ENCODE peak calls at places on chromosomes 2 and 18, in four cellular contexts. B is neural progenitor cell, H is esophagus squamous epithelium, D is MM.1S. C is an unnamed sample. For H3K4me1 and H3K27me3, the result is how much of the 10 kb centered on the place peaks cover.

GRCh38 chr2:101401906-101402305 is 14.6 kb upstream of the CREG2 start:
- DNase-seq in B (no peak), D (no peak), H (no peak), C (no peak)

GRCh38 chr2:188949046-188949818 is 24.9 kb upstream of the COL3A1 start:
- DNase-seq in D (no peak), B (no peak), H (no peak), C (no peak)

GRCh38 chr18:13019301-13019700 is 28.1 kb downstream of the CEP192 start:
- DNase-seq in B (no peak), H (no peak), D (no peak), C (no peak)

GRCh38 chr2:240450532-240451107 is 15.2 kb downstream of the GPC1 start:
- DNase-seq in D (no peak), B (no peak), H (no peak), C (peak)

GRCh38 chr18:59042477-59042842 is 97.2 kb upstream of the SEC11C start:
- DNase-seq in D (no peak), H (no peak), B (no peak), C (no peak)

GRCh38 chr2:6341730-6342129 is 524.0 kb downstream of the CMPK2 start:
- DNase-seq in B (no peak), D (no peak), H (no peak), C (no peak)

GRCh38 chr2:117470311-117471095 is 344.0 kb upstream of the DDX18 start:
- DNase-seq in D (peak), B (peak), H (no peak), C (peak)

GRCh38 chr2:97661927-97662326 is 1.9 kb downstream of the ACTR1B start:
- DNase-seq in D (no peak), B (no peak), H (no peak), C (no peak)

GRCh38 chr2:67845557-67846114 is 217.2 kb downstream of the C1D start:
- DNase-seq in H (no peak), B (peak), D (no peak), C (no peak)

GRCh38 chr18:45837283-45838070 is 12.0 kb downstream of the SIGLEC15 start:
- DNase-seq in B (peak), H (no peak), D (no peak), C (no peak)

GRCh38 chr2:75464348-75464946 is 96.3 kb downstream of the EVA1A start:
- DNase-seq in B (no peak), D (no peak), H (no peak), C (peak)

GRCh38 chr2:130756041-130756720 is 841 bp downstream of the AMER3 start:
- DNase-seq in H (no peak), D (peak), B (peak), C (no peak)

GRCh38 chr2:49954074-49954473 is 799.8 kb upstream of the FSHR start:
- DNase-seq in B (no peak), D (no peak), H (no peak), C (no peak)

GRCh38 chr2:100056478-100056877 is 85.9 kb downstream of the AFF3 start:
- DNase-seq in B (no peak), D (no peak), H (no peak), C (no peak)

GRCh38 chr2:36197192-36197591 is 158.4 kb upstream of the CRIM1 start:
- DNase-seq in D (no peak), H (no peak), B (no peak), C (no peak)

DNA sequence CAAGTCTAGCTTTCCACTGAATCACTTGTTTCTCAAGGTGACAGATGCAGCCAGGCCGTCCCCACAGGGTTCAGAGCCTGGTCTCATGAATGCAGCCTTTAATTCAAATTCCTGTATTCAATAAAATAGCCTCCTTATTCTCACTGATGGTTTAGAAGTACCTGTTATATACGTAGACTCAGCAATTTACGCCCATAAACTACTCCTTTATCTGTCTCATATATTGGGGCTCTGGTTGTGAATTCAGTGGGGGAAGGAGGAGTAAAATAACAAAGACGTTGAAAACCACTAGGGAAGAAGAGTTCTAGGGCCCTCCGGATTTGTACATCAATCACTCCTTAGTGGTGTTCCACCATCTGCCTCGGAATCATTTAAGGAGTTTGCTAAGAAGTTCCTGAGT is 1.7 kb downstream of the OBSL1 start:
- DNase-seq in D (no peak), B (no peak), H (no peak), C (no peak)
- H3K4me3 ChIP-seq in D (no peak), B (peak), H (peak), C (no peak)

GRCh38 chr2:70893186-70893585 is 42.5 kb upstream of the ATP6V1B1 start:
- DNase-seq in D (no peak), H (no peak), B (no peak), C (no peak)

GRCh38 chr2:70895249-70895648 is 40.5 kb upstream of the ATP6V1B1 start:
- DNase-seq in D (no peak), H (no peak), B (no peak), C (no peak)

GRCh38 chr2:70892750-70893149 is 43.0 kb upstream of the ATP6V1B1 start:
- DNase-seq in H (no peak), D (no peak), B (no peak), C (no peak)

GRCh38 chr2:70895998-70896764 is 39.5 kb upstream of the ATP6V1B1 start:
- DNase-seq in B (no peak), H (no peak), D (no peak), C (no peak)

GRCh38 chr2:70894765-70895164 is 40.9 kb upstream of the ATP6V1B1 start:
- DNase-seq in H (no peak), B (no peak), D (no peak), C (no peak)
- H3K4me1 ChIP-seq in H (under half), B (under half), D (under half), C (under half)

GRCh38 chr2:218855305-218856167 is 4.1 kb upstream of the WNT6 start:
- DNase-seq in D (no peak), B (peak), H (no peak), C (no peak)

GRCh38 chr2:218852911-218853667 is 6.5 kb upstream of the WNT6 start:
- DNase-seq in D (peak), H (no peak), B (peak), C (peak)

GRCh38 chr2:218856168-218856895 is 3.3 kb upstream of the WNT6 start:
- DNase-seq in H (no peak), D (no peak), B (no peak), C (no peak)

GRCh38 chr2:218853766-218854165 is 5.8 kb upstream of the WNT6 start:
- DNase-seq in B (no peak), H (no peak), D (no peak), C (no peak)

GRCh38 chr2:218854860-218855259 is 4.7 kb upstream of the WNT6 start:
- DNase-seq in B (no peak), H (no peak), D (no peak), C (no peak)
- H3K27me3 ChIP-seq in B (half or more), H (half or more), D (half or more), C (under half)

GRCh38 chr2:16653083-16653375 is 12.6 kb downstream of the CYRIA start:
- DNase-seq in B (no peak), D (no peak), H (no peak), C (no peak)

GRCh38 chr2:16647992-16648617 is 17.5 kb downstream of the CYRIA start:
- DNase-seq in D (no peak), H (no peak), B (no peak), C (no peak)

GRCh38 chr2:16652296-16653082 is 13.1 kb downstream of the CYRIA start:
- DNase-seq in D (no peak), B (no peak), H (no peak), C (no peak)

GRCh38 chr2:16650287-16651249 is 15.1 kb downstream of the CYRIA start:
- DNase-seq in B (no peak), H (no peak), D (no peak), C (no peak)

GRCh38 chr2:16649353-16650286 is 16.0 kb downstream of the CYRIA start:
- DNase-seq in H (no peak), D (no peak), B (no peak), C (no peak)
- H3K4me3 ChIP-seq in H (no peak), D (no peak), B (no peak), C (no peak)

C was measured in Karpas-422.